ENCODE peak calls at places on chromosome 13, in eight cellular contexts. O is heart right ventricle, W is left ventricle myocardium inferior, S is endodermal cell, F is adrenal gland, V is lung, N is uterus, U is ovary. Q is an unnamed sample.

GRCh38 chr13:30711375-30711774 is 24.0 kb upstream of the ALOX5AP start:
- DNase-seq in O (no peak), W (no peak), S (no peak), F (no peak), V (no peak), N (no peak), U (no peak), Q (peak)

GRCh38 chr13:98270819-98271218 is 93.8 kb upstream of the RNF113B start:
- DNase-seq in O (no peak), W (no peak), S (no peak), F (no peak), V (no peak), N (no peak), U (no peak), Q (no peak)

GRCh38 chr13:67390462-67391093 is 160.4 kb upstream of the PCDH9 start:
- DNase-seq in O (no peak), W (no peak), S (no peak), F (no peak), V (no peak), N (no peak), U (no peak), Q (no peak)

GRCh38 chr13:31090096-31090495 is 71.6 kb downstream of the HSPH1 start:
- DNase-seq in O (no peak), W (no peak), S (no peak), F (no peak), V (no peak), N (no peak), U (no peak), Q (no peak)

GRCh38 chr13:114079601-114080536 is 52.6 kb downstream of the RASA3 start:
- DNase-seq in O (no peak), W (peak), S (peak), F (no peak), V (no peak), N (peak), U (peak), Q (no peak)

GRCh38 chr13:83752141-83752540 is 130.1 kb downstream of the SLITRK1 start:
- DNase-seq in O (no peak), W (no peak), S (no peak), F (no peak), V (no peak), N (no peak), U (no peak), Q (no peak)

GRCh38 chr13:60165391-60166099 is 1.8 kb upstream of the DIAPH3 start:
- DNase-seq in O (no peak), W (no peak), S (no peak), F (no peak), V (no peak), N (no peak), U (no peak), Q (peak)

GRCh38 chr13:22828081-22828480 is 352.7 kb upstream of the SGCG start:
- DNase-seq in O (no peak), W (no peak), S (no peak), F (no peak), V (no peak), N (no peak), U (no peak), Q (no peak)

GRCh38 chr13:110560606-110561334 is 752 bp downstream of the RAB20 start:
- DNase-seq in O (peak), W (peak), S (no peak), F (no peak), V (peak), N (peak), U (no peak), Q (no peak)

GRCh38 chr13:80374453-80374852 is 33.5 kb upstream of the SPRY2 start:
- DNase-seq in O (peak), W (peak), S (no peak), F (no peak), V (no peak), N (peak), U (no peak), Q (no peak)

GRCh38 chr13:20140487-20140886 is 20.4 kb downstream of the GJA3 start:
- DNase-seq in O (no peak), W (no peak), S (peak), F (no peak), V (no peak), N (no peak), U (no peak), Q (no peak)

GRCh38 chr13:95033890-95034289 is 267.4 kb downstream of the ABCC4 start:
- DNase-seq in O (no peak), W (no peak), S (no peak), F (no peak), V (no peak), N (no peak), U (no peak), Q (no peak)

DNA sequence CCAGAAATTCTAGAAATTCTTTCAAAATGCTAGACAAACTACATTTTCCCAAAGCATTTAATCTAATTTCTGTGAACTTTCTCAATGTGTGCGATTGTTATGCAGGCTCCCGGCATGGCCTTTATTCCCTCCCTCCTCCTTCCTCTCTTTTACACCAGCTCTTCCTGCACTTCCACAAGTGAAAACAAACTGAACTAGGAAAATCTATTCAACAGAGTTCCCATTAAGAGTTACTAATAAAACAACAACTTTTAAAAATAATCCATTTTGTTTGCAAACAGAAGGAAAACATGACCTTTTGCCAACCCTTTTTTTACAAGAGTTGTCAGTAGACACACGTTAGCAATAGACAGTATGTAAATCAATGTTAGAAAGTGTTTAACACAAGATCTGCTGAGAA is 98.2 kb downstream of the FOXO1 start:
- DNase-seq in O (no peak), W (no peak), S (no peak), F (no peak), V (no peak), N (no peak), U (no peak), Q (no peak)
- H3K27ac ChIP-seq in O (peak), W (peak), S (no peak), F (no peak), V (peak), N (peak), U (no peak), Q (no peak)

GRCh38 chr13:44972956-44973581 is 16.2 kb downstream of the NUFIP1 start:
- DNase-seq in O (no peak), W (no peak), S (no peak), F (no peak), V (no peak), N (no peak), U (no peak), Q (no peak)

GRCh38 chr13:44976196-44976595 is 13.1 kb downstream of the NUFIP1 start:
- DNase-seq in O (no peak), W (no peak), S (no peak), F (no peak), V (no peak), N (no peak), U (no peak), Q (no peak)

GRCh38 chr13:44976949-44977583 is 12.2 kb downstream of the NUFIP1 start:
- DNase-seq in O (no peak), W (no peak), S (no peak), F (no peak), V (no peak), N (no peak), U (no peak), Q (no peak)

GRCh38 chr13:44974056-44974798 is 15.0 kb downstream of the NUFIP1 start:
- DNase-seq in O (no peak), W (no peak), S (no peak), F (no peak), V (peak), N (no peak), U (no peak), Q (no peak)

DNA sequence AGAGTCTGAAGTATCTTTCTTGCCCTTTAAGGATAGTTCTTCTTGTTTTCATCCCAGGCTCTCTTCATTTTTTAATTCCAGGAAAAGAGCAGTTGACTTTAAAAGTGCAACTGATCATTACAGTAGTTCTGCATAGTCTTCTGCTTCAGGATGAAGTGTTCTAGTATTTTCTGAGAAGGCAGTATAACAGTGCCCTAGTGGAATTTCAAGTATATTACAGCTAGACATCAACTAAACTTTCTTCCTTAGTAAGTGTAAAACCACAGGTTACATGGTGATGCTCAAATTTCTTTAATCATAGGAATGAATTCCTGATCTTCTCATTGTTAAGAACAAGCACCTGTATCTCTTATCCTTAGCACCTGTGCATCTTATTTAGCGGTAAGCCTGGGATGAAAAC is 10.9 kb downstream of the NUFIP1 start:
- DNase-seq in O (no peak), W (no peak), S (no peak), F (no peak), V (no peak), N (no peak), U (no peak), Q (no peak)
- TF ChIP-seq CTCF in O (no peak), W (no peak), S (peak), F (no peak), V (no peak), N (no peak), U (no peak), Q (no peak)

GRCh38 chr13:44440046-44440608 is 66.5 kb downstream of the SERP2 start:
- DNase-seq in O (no peak), W (no peak), S (no peak), F (no peak), V (no peak), N (no peak), U (no peak), Q (no peak)
- H3K27ac ChIP-seq in O (no peak), W (no peak), S (no peak), F (no peak), V (no peak), N (no peak), U (peak), Q (no peak)

DNA sequence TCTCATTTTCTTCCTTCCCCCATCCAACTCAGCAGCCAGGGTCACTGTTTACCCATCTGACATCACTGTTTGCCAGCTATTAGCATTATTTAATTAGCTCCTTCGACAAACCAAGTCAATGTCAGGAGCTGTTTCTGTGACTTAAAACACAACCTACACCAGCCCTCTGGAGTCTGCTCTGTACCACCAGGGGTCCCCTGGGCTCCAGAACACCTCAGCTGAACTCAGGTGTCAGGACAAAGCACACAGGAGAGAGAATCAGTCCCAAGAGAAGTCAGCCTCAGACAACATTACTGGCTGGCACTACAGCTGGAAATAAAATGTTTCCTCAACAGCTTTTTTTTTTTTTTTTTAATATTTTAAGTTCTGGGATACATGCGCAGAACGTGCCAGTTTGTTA is 45.1 kb downstream of the DCLK1 start:
- DNase-seq in O (no peak), W (no peak), S (peak), F (no peak), V (no peak), N (no peak), U (no peak), Q (no peak)
- TF ChIP-seq CTCF in O (no peak), W (no peak), S (peak), F (no peak), V (no peak), N (no peak), U (no peak), Q (no peak)

DNA sequence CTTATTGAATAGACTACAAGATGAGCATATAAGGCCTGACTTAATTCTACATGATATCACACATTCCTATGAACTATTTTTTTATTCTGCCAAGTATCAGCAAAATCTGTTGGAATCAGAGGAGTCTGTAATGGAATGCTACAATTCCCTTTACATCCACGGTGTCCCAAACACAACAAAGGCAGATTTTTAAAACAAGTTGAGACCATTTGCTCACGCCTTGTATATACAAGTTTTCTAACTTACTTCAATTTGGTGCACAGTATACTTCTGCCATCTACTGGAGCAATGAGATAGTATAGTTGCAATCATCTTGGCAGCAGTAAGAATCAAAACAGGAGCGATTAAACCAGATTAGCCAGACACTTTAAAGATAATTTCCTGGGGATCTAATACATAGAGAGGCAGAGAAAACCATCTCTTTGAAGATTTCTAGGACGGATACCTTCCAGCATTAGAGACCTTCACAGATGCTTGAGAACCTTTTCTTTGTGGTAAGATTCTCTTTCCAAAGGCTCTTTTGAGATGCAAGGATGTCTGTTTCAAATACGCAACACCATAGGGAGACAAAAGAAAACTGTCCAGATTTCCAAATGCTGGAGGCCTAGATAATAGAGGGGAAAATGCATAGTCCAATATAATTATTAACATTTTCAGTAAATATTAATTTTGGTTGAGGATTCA is 302.0 kb upstream of the MIR17HG start:
- DNase-seq in O (no peak), W (no peak), S (no peak), F (no peak), V (no peak), N (no peak), U (no peak), Q (no peak)
- H3K27ac ChIP-seq in O (no peak), W (no peak), S (no peak), F (no peak), V (no peak), N (no peak), U (no peak), Q (no peak)